ENCODE peak calls at places on chromosomes 2 and 18, in four cellular contexts. T is heart right ventricle, L is endodermal cell, X is A549. C is an unnamed sample.
A peak's percentile ranks its signal among the peaks of the same experiment; 100 is the strongest.

GRCh38 chr18:34771958-34772357 is 61.9 kb downstream of the DTNA start:
- DNase-seq in T (no peak), L (no peak), X (no peak), C (no peak)

GRCh38 chr2:233919938-233920337 is 2.8 kb downstream of the TRPM8 start:
- DNase-seq in T (no peak), L (no peak), X (no peak), C (no peak)

GRCh38 chr2:237380768-237381167 is 33.2 kb downstream of the COL6A3 start:
- DNase-seq in T (no peak), L (no peak), X (no peak), C (no peak)

GRCh38 chr2:18473241-18473841 is 87.1 kb downstream of the RDH14 start:
- DNase-seq in T (no peak), L (no peak), X (no peak), C (no peak)

GRCh38 chr2:99940963-99941362 is 201.4 kb downstream of the AFF3 start:
- DNase-seq in T (no peak), L (no peak), X (no peak), C (no peak)

GRCh38 chr2:217166241-217166640 is 306.4 kb upstream of the TNP1 start:
- DNase-seq in T (no peak), L (no peak), X (peak; percentile 60), C (no peak)

GRCh38 chr18:75845413-75845812 is 417.9 kb upstream of the SMIM21 start:
- DNase-seq in T (no peak), L (peak; percentile 21), X (no peak), C (no peak)

GRCh38 chr2:134301099-134301970 is 47.5 kb downstream of the MGAT5 start:
- DNase-seq in T (no peak), L (no peak), X (no peak), C (no peak)

GRCh38 chr2:38374978-38375377 is 2.1 kb downstream of the ATL2 start:
- DNase-seq in T (no peak), L (no peak), X (no peak), C (no peak)

GRCh38 chr2:136238214-136238551 is 120.2 kb upstream of the CXCR4 start:
- DNase-seq in T (no peak), L (no peak), X (no peak), C (no peak)

GRCh38 chr2:120445431-120446143 is 99.7 kb downstream of the INHBB start:
- DNase-seq in T (no peak), L (no peak), X (peak; percentile 24), C (no peak)

GRCh38 chr2:14828223-14828622 is 195.7 kb downstream of the LRATD1 start:
- DNase-seq in T (no peak), L (no peak), X (no peak), C (no peak)

GRCh38 chr18:22466608-22467390 is 49.1 kb upstream of the CTAGE1 start:
- DNase-seq in T (peak; percentile 33), L (no peak), X (peak; percentile 93), C (no peak)

GRCh38 chr2:168311265-168311925 is 64.0 kb upstream of the STK39 start:
- DNase-seq in T (no peak), L (no peak), X (no peak), C (no peak)

GRCh38 chr2:74944987-74945782 is 13.3 kb upstream of the POLE4 start:
- DNase-seq in T (no peak), L (no peak), X (no peak), C (no peak)

GRCh38 chr2:98551316-98551715 is 57.0 kb downstream of the COA5 start:
- DNase-seq in T (no peak), L (no peak), X (no peak), C (no peak)

GRCh38 chr2:119494163-119494790 is 30.0 kb downstream of the SCTR start:
- DNase-seq in T (no peak), L (peak; percentile 63), X (peak; percentile 19), C (no peak)

GRCh38 chr2:238571626-238572372 is 145.1 kb downstream of the ASB1 start:
- DNase-seq in T (no peak), L (no peak), X (no peak), C (no peak)

GRCh38 chr2:241932895-241933174 is 63.3 kb downstream of the RTP5 start:
- DNase-seq in T (no peak), L (peak; percentile 41), X (no peak), C (no peak)

GRCh38 chr2:212078103-212078502 is 460.5 kb downstream of the ERBB4 start:
- DNase-seq in T (no peak), L (no peak), X (no peak), C (no peak)

GRCh38 chr2:174597347-174598047 is at the start of gene WIPF1:
- DNase-seq in T (no peak), L (no peak), X (no peak), C (no peak)

GRCh38 chr2:127067620-127068350 is 39.2 kb downstream of the BIN1 start:
- DNase-seq in T (peak; percentile 64), L (peak; percentile 94), X (peak; percentile 81), C (peak; percentile 74)

GRCh38 chr2:192559541-192560126 is 364.9 kb upstream of the TMEFF2 start:
- DNase-seq in T (no peak), L (no peak), X (peak; percentile 31), C (no peak)

GRCh38 chr2:12008425-12009061 is 262.1 kb downstream of the LPIN1 start:
- DNase-seq in T (no peak), L (no peak), X (peak; percentile 29), C (no peak)

GRCh38 chr2:159285929-159286708 is at the start of gene WDSUB1:
- DNase-seq in T (peak; percentile 66), L (peak; percentile 85), X (peak; percentile 39), C (no peak)

GRCh38 chr18:33579868-33580205 is 1.8 kb downstream of the ASXL3 start:
- DNase-seq in T (no peak), L (no peak), X (no peak), C (no peak)

GRCh38 chr2:8116661-8117060 is 565.2 kb upstream of the ID2 start:
- DNase-seq in T (no peak), L (no peak), X (no peak), C (no peak)

GRCh38 chr18:24265502-24266064 is 126.7 kb downstream of the CABYR start:
- DNase-seq in T (no peak), L (no peak), X (no peak), C (no peak)

GRCh38 chr2:241602720-241603119 is 34.2 kb downstream of the THAP4 start:
- DNase-seq in T (no peak), L (no peak), X (no peak), C (no peak)

GRCh38 chr2:189751080-189751658 is 11.4 kb downstream of the OSGEPL1 start:
- DNase-seq in T (no peak), L (peak; percentile 79), X (peak; percentile 38), C (no peak)

GRCh38 chr2:176507736-176508135 is 238.5 kb downstream of the MTX2 start:
- DNase-seq in T (no peak), L (no peak), X (no peak), C (no peak)

DNA sequence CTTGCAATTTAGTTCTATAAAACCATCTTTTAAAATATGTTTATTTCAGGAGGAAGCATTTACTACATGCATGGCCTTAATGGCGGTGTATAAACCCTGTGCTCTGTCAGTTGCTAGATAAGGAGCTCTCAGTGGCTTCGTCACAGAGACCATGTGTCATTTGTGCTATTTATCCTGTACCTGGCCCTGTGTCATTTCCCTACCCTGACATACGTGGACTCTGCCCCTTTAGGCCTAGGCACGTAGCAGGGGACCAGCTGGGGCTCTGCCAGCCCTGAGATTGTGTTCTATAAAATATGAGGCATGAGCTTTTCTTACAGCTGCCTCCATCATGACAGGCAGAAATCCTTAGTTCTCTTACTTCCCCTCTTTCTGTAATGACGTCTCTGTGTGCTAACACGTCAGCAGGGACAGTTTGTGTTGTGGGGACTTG is 88.0 kb downstream of the ITGB1BP1 start:
- DNase-seq in T (no peak), L (no peak), X (no peak), C (no peak)
- H3K27ac ChIP-seq in T (peak overlapping the region; percentile 50), L (no peak overlapping the region), X (no peak overlapping the region), C (no peak overlapping the region)

GRCh38 chr2:23423062-23423872 is 38.3 kb downstream of the KLHL29 start:
- DNase-seq in T (no peak), L (peak; percentile 57), X (no peak), C (no peak)

GRCh38 chr2:23425886-23426283 is 40.9 kb downstream of the KLHL29 start:
- DNase-seq in T (no peak), L (peak; percentile 40), X (no peak), C (no peak)

GRCh38 chr2:23425338-23425871 is 40.4 kb downstream of the KLHL29 start:
- DNase-seq in T (no peak), L (peak; percentile 65), X (no peak), C (no peak)

GRCh38 chr2:23422089-23423061 is 37.4 kb downstream of the KLHL29 start:
- DNase-seq in T (no peak), L (peak; percentile 52), X (no peak), C (no peak)

DNA sequence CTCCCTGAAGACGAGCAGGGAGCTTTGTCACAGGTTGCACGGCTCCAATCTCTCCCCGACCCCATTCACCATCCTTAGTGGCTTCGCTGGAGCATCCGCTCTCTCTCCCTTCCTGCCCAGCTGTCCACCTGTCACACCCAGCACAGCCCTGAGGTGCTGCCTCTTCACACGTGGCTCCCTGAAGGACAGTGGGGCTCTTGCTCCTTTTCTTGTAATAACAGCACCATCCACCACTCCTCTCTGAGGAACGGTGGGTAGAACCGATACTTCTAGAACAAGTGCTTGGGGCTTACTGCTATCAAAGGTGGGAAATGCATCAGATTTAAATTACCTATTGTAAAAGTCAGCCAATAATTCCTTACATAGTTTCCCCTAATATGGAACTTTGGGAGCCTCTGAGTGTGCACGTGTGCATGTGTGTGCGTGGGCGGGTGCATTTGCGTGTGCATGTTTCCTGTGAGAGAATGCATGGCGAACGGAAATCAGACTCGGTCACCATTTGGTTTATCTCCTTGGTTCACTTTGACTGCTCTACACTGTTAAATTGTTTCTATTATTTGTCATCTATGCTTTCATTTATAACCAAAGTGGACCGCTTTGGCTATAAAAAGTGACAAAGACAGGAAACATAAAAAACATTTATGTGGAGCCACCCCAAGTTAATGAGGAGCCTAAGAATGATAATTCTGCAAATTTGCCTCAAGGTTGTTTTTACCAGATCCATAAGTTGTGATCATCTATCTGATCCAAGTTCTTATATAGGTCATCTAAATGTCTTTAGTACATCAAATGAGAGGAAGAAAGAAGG is 39.1 kb downstream of the KLHL29 start:
- DNase-seq in T (no peak), L (peak; percentile 13), X (no peak), C (no peak)
- H3K27ac ChIP-seq in T (no peak overlapping the region), L (no peak overlapping the region), X (no peak overlapping the region), C (no peak overlapping the region)

GRCh38 chr18:27713727-27714080 is 463.2 kb downstream of the CDH2 start:
- DNase-seq in T (no peak), L (no peak), X (no peak), C (no peak)

GRCh38 chr18:27713037-27713726 is 463.7 kb downstream of the CDH2 start:
- DNase-seq in T (no peak), L (no peak), X (no peak), C (no peak)

GRCh38 chr18:27709344-27709743 is 467.6 kb downstream of the CDH2 start:
- DNase-seq in T (no peak), L (no peak), X (no peak), C (no peak)

GRCh38 chr18:27715751-27716150 is 461.2 kb downstream of the CDH2 start:
- DNase-seq in T (no peak), L (no peak), X (no peak), C (no peak)

DNA sequence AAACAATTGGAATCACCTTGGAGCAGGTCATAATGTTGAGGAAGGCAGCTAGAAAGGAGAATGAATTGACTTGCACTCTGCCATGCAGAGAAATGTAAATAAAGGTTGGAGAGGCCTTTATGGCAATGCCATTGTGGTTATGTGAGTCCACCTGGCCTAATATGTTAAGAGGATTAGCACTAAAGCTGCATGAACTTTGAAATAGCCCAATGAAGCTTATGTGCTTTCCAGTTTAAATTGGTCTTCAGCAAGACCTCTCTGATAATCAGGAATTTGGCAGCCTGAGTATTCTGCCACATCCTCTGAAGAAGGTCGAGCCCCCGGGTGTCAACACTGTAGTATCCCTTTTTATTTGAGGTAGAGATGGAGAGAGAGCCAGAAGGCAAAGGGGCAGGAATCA is 464.9 kb downstream of the CDH2 start:
- DNase-seq in T (no peak), L (no peak), X (no peak), C (no peak)
- H3K27ac ChIP-seq in T (no peak overlapping the region), L (peak overlapping the region; percentile 93), X (no peak overlapping the region), C (no peak overlapping the region)

GRCh38 chr18:50152900-50153299 is 42.0 kb downstream of the MYO5B start:
- DNase-seq in T (no peak), L (no peak), X (no peak), C (no peak)
- H3K27ac ChIP-seq in T (no peak overlapping the region), L (no peak overlapping the region), X (no peak overlapping the region), C (no peak overlapping the region)